ENCODE peak calls at places on chromosome 21, in ten cellular contexts. K is lower lobe of right lung, X is heart left ventricle, U is breast epithelium, Q is NB4, C is amniotic stem cell, Z is heart right ventricle, W is neural crest cell, M is activated gamma-delta T cell treated with Interleukin-2 at 50 U/mL for 16 hours, G is HCT116. D is an unnamed sample.

GRCh38 chr21:41610042-41610839 is 102.3 kb upstream of the TMPRSS2 start:
- DNase-seq in K (peak), X (no peak), U (peak), Q (peak), C (no peak), Z (peak), W (peak), M (no peak), G (peak), D (no peak)

GRCh38 chr21:21730524-21730923 is 732.3 kb downstream of the NCAM2 start:
- DNase-seq in K (no peak), X (no peak), U (no peak), Q (no peak), C (no peak), Z (no peak), W (no peak), M (no peak), G (no peak), D (no peak)

GRCh38 chr21:37005548-37006242 is 807 bp upstream of the RIPPLY3 start:
- DNase-seq in K (no peak), X (no peak), U (no peak), Q (no peak), C (no peak), Z (no peak), W (peak), M (no peak), G (no peak), D (no peak)

GRCh38 chr21:46154955-46155513 is 345 bp downstream of the FTCD start:
- DNase-seq in K (peak), X (peak), U (peak), Q (no peak), C (no peak), Z (no peak), W (no peak), M (no peak), G (no peak), D (no peak)

GRCh38 chr21:45122432-45123132 is 48.2 kb downstream of the ADARB1 start:
- DNase-seq in K (no peak), X (no peak), U (no peak), Q (no peak), C (no peak), Z (no peak), W (no peak), M (no peak), G (no peak), D (no peak)

GRCh38 chr21:31282095-31282709 is 61.9 kb downstream of the TIAM1 start:
- DNase-seq in K (no peak), X (no peak), U (no peak), Q (no peak), C (peak), Z (no peak), W (no peak), M (no peak), G (peak), D (no peak)

GRCh38 chr21:36829116-36829515 is 130.2 kb downstream of the SIM2 start:
- DNase-seq in K (no peak), X (no peak), U (no peak), Q (no peak), C (no peak), Z (no peak), W (no peak), M (no peak), G (no peak), D (no peak)

GRCh38 chr21:38861989-38862683 is 56.4 kb downstream of the ETS2 start:
- DNase-seq in K (no peak), X (no peak), U (no peak), Q (peak), C (no peak), Z (no peak), W (no peak), M (no peak), G (no peak), D (no peak)

GRCh38 chr21:46645840-46646239 is 10.4 kb downstream of the PRMT2 start:
- DNase-seq in K (no peak), X (no peak), U (no peak), Q (no peak), C (no peak), Z (no peak), W (no peak), M (no peak), G (no peak), D (no peak)

GRCh38 chr21:42125571-42126544 is 54.7 kb downstream of the UMODL1 start:
- DNase-seq in K (no peak), X (peak), U (no peak), Q (peak), C (no peak), Z (no peak), W (no peak), M (no peak), G (no peak), D (no peak)

GRCh38 chr21:24955275-24955961 is 651.9 kb downstream of the MRPL39 start:
- DNase-seq in K (no peak), X (no peak), U (no peak), Q (no peak), C (no peak), Z (no peak), W (no peak), M (no peak), G (no peak), D (no peak)

GRCh38 chr21:43034098-43034497 is 41.5 kb downstream of the CBS start:
- DNase-seq in K (no peak), X (no peak), U (no peak), Q (no peak), C (no peak), Z (no peak), W (no peak), M (no peak), G (no peak), D (no peak)